ENCODE peak calls at places on chromosomes 13 and 19, in seven cellular contexts. V is hepatocyte, K is GM23248, X is neural progenitor cell, U is PC-3, S is OCI-LY7, T is GM12878. J is an unnamed sample.
A peak's percentile ranks its signal among the peaks of the same experiment; 100 is the strongest.

GRCh38 chr13:110506859-110507566 is 54.5 kb downstream of the RAB20 start:
- DNase-seq in V (peak; percentile 82), K (no peak), X (no peak), U (peak; percentile 56), S (no peak), T (no peak), J (no peak)

GRCh38 chr19:40716031-40716654 is 543 bp downstream of the COQ8B start:
- DNase-seq in V (no peak), K (peak; percentile 88), X (no peak), U (peak; percentile 91), S (peak; percentile 46), T (peak; percentile 26), J (no peak)

GRCh38 chr19:47036233-47036651 is 12.2 kb downstream of the TMEM160 start:
- DNase-seq in V (peak; percentile 61), K (peak; percentile 46), X (peak; percentile 42), U (peak; percentile 25), S (no peak), T (no peak), J (no peak)

GRCh38 chr13:51269039-51269438 is 46.8 kb downstream of the FAM124A start:
- DNase-seq in V (no peak), K (peak; percentile 43), X (no peak), U (no peak), S (no peak), T (no peak), J (peak; percentile 49)

GRCh38 chr13:113672002-113672651 is 5.1 kb downstream of the GRK1 start:
- DNase-seq in V (no peak), K (no peak), X (no peak), U (no peak), S (no peak), T (no peak), J (no peak)

GRCh38 chr13:85436029-85436428 is 363.2 kb downstream of the SLITRK6 start:
- DNase-seq in V (no peak), K (no peak), X (no peak), U (no peak), S (no peak), T (no peak), J (no peak)

GRCh38 chr19:54484451-54484850 is 11.4 kb upstream of the CDC42EP5 start:
- DNase-seq in V (no peak), K (no peak), X (no peak), U (no peak), S (no peak), T (no peak), J (no peak)

GRCh38 chr19:29922972-29923371 is 19.1 kb upstream of the URI1 start:
- DNase-seq in V (no peak), K (no peak), X (no peak), U (no peak), S (no peak), T (no peak), J (no peak)

GRCh38 chr19:5128932-5129389 is 160.0 kb downstream of the KDM4B start:
- DNase-seq in V (peak; percentile 80), K (peak; percentile 37), X (no peak), U (no peak), S (no peak), T (no peak), J (no peak)

GRCh38 chr19:32380269-32380668 is 25.3 kb upstream of the DPY19L3 start:
- DNase-seq in V (no peak), K (no peak), X (no peak), U (no peak), S (no peak), T (no peak), J (no peak)

GRCh38 chr13:85798999-85799646 is at the start of gene SLITRK6:
- DNase-seq in V (peak; percentile 75), K (peak; percentile 5), X (peak; percentile 74), U (peak; percentile 93), S (no peak), T (no peak), J (peak; percentile 76)

GRCh38 chr13:76293346-76293745 is 592.9 kb downstream of the KCTD12 start:
- DNase-seq in V (no peak), K (peak; percentile 66), X (no peak), U (peak; percentile 76), S (no peak), T (no peak), J (peak; percentile 64)

GRCh38 chr13:74662895-74663294 is 528.7 kb upstream of the KLF12 start:
- DNase-seq in V (no peak), K (no peak), X (no peak), U (no peak), S (no peak), T (no peak), J (no peak)

GRCh38 chr19:51777570-51778460 is 16.8 kb downstream of the FPR2 start:
- DNase-seq in V (peak; percentile 91), K (peak; percentile 85), X (peak; percentile 85), U (peak; percentile 87), S (peak; percentile 81), T (no peak), J (peak; percentile 74)

GRCh38 chr19:46984077-46985010 is 35.3 kb upstream of the NPAS1 start:
- DNase-seq in V (peak; percentile 49), K (peak; percentile 48), X (no peak), U (peak; percentile 38), S (no peak), T (no peak), J (peak; percentile 72)

GRCh38 chr13:20124303-20124702 is 36.5 kb downstream of the GJA3 start:
- DNase-seq in V (no peak), K (peak; percentile 68), X (no peak), U (no peak), S (no peak), T (no peak), J (no peak)

GRCh38 chr13:70188567-70188966 is 80.3 kb upstream of the KLHL1 start:
- DNase-seq in V (no peak), K (no peak), X (no peak), U (no peak), S (no peak), T (no peak), J (no peak)

GRCh38 chr19:33510728-33511255 is 10.8 kb downstream of the PEPD start:
- DNase-seq in V (no peak), K (no peak), X (no peak), U (no peak), S (no peak), T (no peak), J (no peak)

GRCh38 chr19:16825312-16826168 is 3.7 kb upstream of the SIN3B start:
- DNase-seq in V (peak; percentile 60), K (peak; percentile 68), X (peak; percentile 26), U (no peak), S (no peak), T (no peak), J (peak; percentile 74)

GRCh38 chr19:11422163-11423068 is 3.3 kb upstream of the RGL3 start:
- DNase-seq in V (peak; percentile 86), K (peak; percentile 74), X (peak; percentile 64), U (no peak), S (peak; percentile 95), T (peak; percentile 64), J (no peak)

DNA sequence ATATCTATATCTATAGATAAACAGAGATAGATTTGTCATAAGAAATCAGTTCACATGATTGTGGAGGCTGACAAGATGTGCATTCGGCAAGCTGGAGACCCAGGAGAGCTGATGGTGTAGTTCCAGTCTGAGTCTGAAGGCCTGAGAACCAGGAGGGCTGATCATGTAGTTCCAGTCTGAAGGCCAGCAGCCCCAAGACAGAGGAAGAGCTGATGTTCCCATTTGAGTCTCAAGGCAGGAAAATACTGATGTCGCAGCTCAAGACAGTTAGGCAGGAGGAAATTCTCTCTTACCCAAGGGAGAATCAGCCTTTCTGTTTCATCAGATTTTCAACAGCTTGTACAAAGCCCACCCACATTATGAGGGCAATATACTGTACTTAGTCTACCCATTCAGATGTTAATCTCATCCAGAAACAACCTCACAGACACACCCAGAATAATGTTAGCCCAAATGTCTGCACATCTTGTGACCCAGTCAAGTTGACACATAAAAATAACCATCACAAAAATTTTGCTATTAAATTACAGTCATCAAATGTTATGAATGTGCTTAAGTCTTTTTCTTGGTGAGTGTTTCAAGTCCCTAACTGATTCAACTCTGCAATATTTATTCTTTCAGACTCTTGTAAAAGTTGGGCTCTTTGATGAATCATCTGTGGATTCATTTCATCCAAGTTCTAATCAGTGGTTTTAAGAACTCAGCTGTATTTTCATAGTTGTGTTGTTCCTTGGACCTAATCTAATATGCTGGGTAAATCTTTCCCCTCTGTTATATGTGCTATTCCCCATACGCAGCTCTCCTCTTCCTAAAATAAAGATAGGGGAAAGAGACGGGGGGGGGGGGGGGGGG is 22.7 kb upstream of the LRCH1 start:
- DNase-seq in V (no peak), K (peak; percentile 67), X (no peak), U (peak; percentile 80), S (no peak), T (no peak), J (peak; percentile 59)
- H3K27ac ChIP-seq in V (peak overlapping the region; percentile 46), K (no peak overlapping the region), X (no peak overlapping the region), U (peak overlapping the region; percentile 62), S (no peak overlapping the region), T (no peak overlapping the region), J (no peak overlapping the region)

DNA sequence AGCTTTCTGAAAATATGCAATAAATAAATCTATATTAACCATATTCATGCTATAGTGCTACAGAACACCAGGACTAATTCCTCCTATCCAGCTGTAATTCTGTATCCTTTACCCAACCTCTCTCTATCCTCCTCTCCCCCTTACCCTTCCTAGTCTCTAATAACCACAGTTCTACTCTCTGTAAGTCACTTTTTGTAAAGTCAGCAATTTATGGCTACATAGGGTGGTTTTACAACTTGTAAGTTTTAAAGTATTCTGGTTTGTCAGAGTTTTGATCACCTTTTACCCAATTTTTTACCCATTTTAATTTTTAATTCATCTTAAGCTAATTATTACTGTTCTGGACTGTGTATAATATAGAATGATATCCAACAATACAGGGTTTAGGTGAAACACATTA is 34.0 kb downstream of the MTRF1 start:
- DNase-seq in V (no peak), K (no peak), X (no peak), U (no peak), S (no peak), T (no peak), J (no peak)
- H2AFZ ChIP-seq in V (no peak overlapping the region), K (no peak overlapping the region), X (no peak overlapping the region), U (no peak overlapping the region), S (no peak overlapping the region), T (no peak overlapping the region), J (no peak overlapping the region)

GRCh38 chr13:91554101-91554500 is 155.7 kb downstream of the GPC5 start:
- DNase-seq in V (no peak), K (no peak), X (no peak), U (no peak), S (no peak), T (no peak), J (no peak)
- H3K4me3 ChIP-seq in V (no peak overlapping the region), K (no peak overlapping the region), X (no peak overlapping the region), U (no peak overlapping the region), S (no peak overlapping the region), T (no peak overlapping the region), J (no peak overlapping the region)

GRCh38 chr19:49566302-49566701 is 14.1 kb downstream of the NOSIP start:
- DNase-seq in V (no peak), K (no peak), X (no peak), U (no peak), S (no peak), T (no peak), J (no peak)

GRCh38 chr19:49560358-49560900 is 19.9 kb downstream of the NOSIP start:
- DNase-seq in V (no peak), K (no peak), X (no peak), U (no peak), S (no peak), T (no peak), J (no peak)

GRCh38 chr19:49567722-49568454 is 12.5 kb downstream of the NOSIP start:
- DNase-seq in V (peak; percentile 31), K (peak; percentile 57), X (no peak), U (peak; percentile 29), S (no peak), T (no peak), J (no peak)

GRCh38 chr19:49564616-49565045 is 15.7 kb downstream of the NOSIP start:
- DNase-seq in V (no peak), K (no peak), X (no peak), U (no peak), S (no peak), T (no peak), J (no peak)

GRCh38 chr19:49565261-49565660 is 15.1 kb downstream of the NOSIP start:
- DNase-seq in V (peak; percentile 65), K (no peak), X (no peak), U (no peak), S (no peak), T (no peak), J (no peak)
- H3K27ac ChIP-seq in V (no peak overlapping the region), K (no peak overlapping the region), X (no peak overlapping the region), U (no peak overlapping the region), S (no peak overlapping the region), T (no peak overlapping the region), J (no peak overlapping the region)